ENCODE peak calls at places on chromosomes 11 and 22, in five cellular contexts. One of them, this sample, is unnamed.

GRCh38 chr11:119704849-119705248 is 24.2 kb downstream of the NECTIN1 start:
- DNase-seq in activated CD4-positive, alpha-beta T cell treated with anti-CD3 and anti-CD28 coated beads for 36 hours: no peak
- DNase-seq in stimulated activated CD8-positive, alpha-beta memory T cell treated with anti-CD3 and anti-CD28 coated beads, Interleukin-4, amount 100 ng/mL, for 4 hours: no peak
- DNase-seq in GM12892: no peak
- DNase-seq in hypothalamus: no peak
- DNase-seq in this sample: no peak

GRCh38 chr11:1157341-1157644 is 460 bp upstream of the MUC5AC start:
- DNase-seq in hypothalamus: no peak
- DNase-seq in stimulated activated CD8-positive, alpha-beta memory T cell treated with anti-CD3 and anti-CD28 coated beads, Interleukin-4, amount 100 ng/mL, for 4 hours: no peak
- DNase-seq in GM12892: no peak
- DNase-seq in activated CD4-positive, alpha-beta T cell treated with anti-CD3 and anti-CD28 coated beads for 36 hours: no peak
- DNase-seq in this sample: no peak

GRCh38 chr22:27399161-27399560 is 402.4 kb downstream of the MN1 start:
- DNase-seq in activated CD4-positive, alpha-beta T cell treated with anti-CD3 and anti-CD28 coated beads for 36 hours: no peak
- DNase-seq in hypothalamus: peak; percentile 46
- DNase-seq in GM12892: no peak
- DNase-seq in stimulated activated CD8-positive, alpha-beta memory T cell treated with anti-CD3 and anti-CD28 coated beads, Interleukin-4, amount 100 ng/mL, for 4 hours: no peak
- DNase-seq in this sample: no peak

GRCh38 chr11:33376331-33377099 is 119.3 kb downstream of the HIPK3 start:
- DNase-seq in activated CD4-positive, alpha-beta T cell treated with anti-CD3 and anti-CD28 coated beads for 36 hours: no peak
- DNase-seq in stimulated activated CD8-positive, alpha-beta memory T cell treated with anti-CD3 and anti-CD28 coated beads, Interleukin-4, amount 100 ng/mL, for 4 hours: no peak
- DNase-seq in GM12892: peak; percentile 34
- DNase-seq in hypothalamus: peak; percentile 18
- DNase-seq in this sample: no peak

GRCh38 chr22:45235101-45235777 is 5.5 kb downstream of the KIAA0930 start:
- DNase-seq in hypothalamus: peak; percentile 19
- DNase-seq in stimulated activated CD8-positive, alpha-beta memory T cell treated with anti-CD3 and anti-CD28 coated beads, Interleukin-4, amount 100 ng/mL, for 4 hours: no peak
- DNase-seq in GM12892: peak; percentile 87
- DNase-seq in activated CD4-positive, alpha-beta T cell treated with anti-CD3 and anti-CD28 coated beads for 36 hours: peak; percentile 66
- DNase-seq in this sample: no peak

GRCh38 chr22:17110791-17111550 is 10.2 kb downstream of the TMEM121B start:
- DNase-seq in stimulated activated CD8-positive, alpha-beta memory T cell treated with anti-CD3 and anti-CD28 coated beads, Interleukin-4, amount 100 ng/mL, for 4 hours: no peak
- DNase-seq in GM12892: no peak
- DNase-seq in activated CD4-positive, alpha-beta T cell treated with anti-CD3 and anti-CD28 coated beads for 36 hours: no peak
- DNase-seq in hypothalamus: no peak
- DNase-seq in this sample: no peak

GRCh38 chr11:16292167-16292859 is 64.0 kb downstream of the SOX6 start:
- DNase-seq in activated CD4-positive, alpha-beta T cell treated with anti-CD3 and anti-CD28 coated beads for 36 hours: no peak
- DNase-seq in GM12892: no peak
- DNase-seq in stimulated activated CD8-positive, alpha-beta memory T cell treated with anti-CD3 and anti-CD28 coated beads, Interleukin-4, amount 100 ng/mL, for 4 hours: no peak
- DNase-seq in hypothalamus: no peak
- DNase-seq in this sample: no peak

GRCh38 chr11:132977241-132977640 is 555.1 kb downstream of the OPCML start:
- DNase-seq in activated CD4-positive, alpha-beta T cell treated with anti-CD3 and anti-CD28 coated beads for 36 hours: no peak
- DNase-seq in stimulated activated CD8-positive, alpha-beta memory T cell treated with anti-CD3 and anti-CD28 coated beads, Interleukin-4, amount 100 ng/mL, for 4 hours: no peak
- DNase-seq in GM12892: no peak
- DNase-seq in hypothalamus: no peak
- DNase-seq in this sample: no peak

GRCh38 chr11:89381094-89381493 is 110.1 kb downstream of the NOX4 start:
- DNase-seq in hypothalamus: no peak
- DNase-seq in activated CD4-positive, alpha-beta T cell treated with anti-CD3 and anti-CD28 coated beads for 36 hours: peak; percentile 26
- DNase-seq in GM12892: no peak
- DNase-seq in stimulated activated CD8-positive, alpha-beta memory T cell treated with anti-CD3 and anti-CD28 coated beads, Interleukin-4, amount 100 ng/mL, for 4 hours: no peak
- DNase-seq in this sample: no peak

GRCh38 chr11:67113231-67113721 is 5.8 kb upstream of the KDM2A start:
- DNase-seq in stimulated activated CD8-positive, alpha-beta memory T cell treated with anti-CD3 and anti-CD28 coated beads, Interleukin-4, amount 100 ng/mL, for 4 hours: no peak
- DNase-seq in hypothalamus: no peak
- DNase-seq in activated CD4-positive, alpha-beta T cell treated with anti-CD3 and anti-CD28 coated beads for 36 hours: peak; percentile 26
- DNase-seq in GM12892: peak; percentile 67
- DNase-seq in this sample: no peak

GRCh38 chr11:66068923-66069714 is 953 bp upstream of the PACS1 start:
- DNase-seq in hypothalamus: peak; percentile 40
- DNase-seq in stimulated activated CD8-positive, alpha-beta memory T cell treated with anti-CD3 and anti-CD28 coated beads, Interleukin-4, amount 100 ng/mL, for 4 hours: no peak
- DNase-seq in GM12892: no peak
- DNase-seq in activated CD4-positive, alpha-beta T cell treated with anti-CD3 and anti-CD28 coated beads for 36 hours: peak; percentile 68
- DNase-seq in this sample: no peak